ENCODE peak calls at places on chromosome 4, in six cellular contexts. O is DND-41, F is cardiac muscle cell, G is ovary, W is AG04450, D is A673. M is an unnamed sample. For H3K9me3 and H3K27me3, the result is how much of the 10 kb centered on the place peaks cover.

GRCh38 chr4:184453402-184454160 is 20.8 kb downstream of the IRF2 start:
- DNase-seq in G (no peak), F (peak), O (peak), D (peak), W (peak), M (no peak)

GRCh38 chr4:59689149-59689548 is 1511.0 kb upstream of the ADGRL3 start:
- DNase-seq in O (no peak), F (no peak), D (no peak), G (no peak), W (no peak), M (no peak)

GRCh38 chr4:125390727-125391126 is 76.0 kb downstream of the FAT4 start:
- DNase-seq in G (no peak), D (no peak), O (no peak), W (no peak), F (no peak), M (no peak)

GRCh38 chr4:143424276-143424675 is 87.6 kb downstream of the GAB1 start:
- DNase-seq in O (no peak), W (peak), G (no peak), F (no peak), D (no peak), M (no peak)

GRCh38 chr4:168695288-168695687 is 198.4 kb downstream of the PALLD start:
- DNase-seq in G (no peak), W (no peak), F (no peak), O (no peak), D (no peak), M (no peak)

GRCh38 chr4:185837415-185838103 is 25.6 kb upstream of the SORBS2 start:
- DNase-seq in D (peak), G (no peak), O (no peak), F (no peak), W (no peak), M (no peak)

GRCh38 chr4:81635747-81636146 is 164.0 kb upstream of the RASGEF1B start:
- DNase-seq in O (no peak), D (no peak), F (no peak), G (no peak), W (no peak), M (no peak)

GRCh38 chr4:121551271-121551670 is 145.5 kb downstream of the ANXA5 start:
- DNase-seq in O (no peak), D (no peak), W (no peak), F (no peak), G (no peak), M (no peak)

GRCh38 chr4:94961420-94961819 is 203.7 kb downstream of the BMPR1B start:
- DNase-seq in D (peak), W (no peak), G (no peak), O (no peak), F (peak), M (no peak)

GRCh38 chr4:159016527-159017137 is 86.2 kb upstream of the RAPGEF2 start:
- DNase-seq in G (peak), F (peak), O (no peak), D (peak), W (no peak), M (no peak)

GRCh38 chr4:40325406-40326019 is 9.6 kb upstream of the CHRNA9 start:
- DNase-seq in O (peak), F (peak), W (peak), D (peak), G (no peak), M (no peak)

GRCh38 chr4:40327340-40327739 is 7.8 kb upstream of the CHRNA9 start:
- DNase-seq in W (no peak), O (no peak), D (no peak), F (peak), G (no peak), M (no peak)

GRCh38 chr4:40329805-40330204 is 5.3 kb upstream of the CHRNA9 start:
- DNase-seq in D (no peak), O (no peak), W (no peak), G (no peak), F (no peak), M (no peak)

GRCh38 chr4:40330536-40330935 is 4.6 kb upstream of the CHRNA9 start:
- DNase-seq in F (no peak), D (no peak), G (no peak), O (no peak), W (no peak), M (no peak)

DNA sequence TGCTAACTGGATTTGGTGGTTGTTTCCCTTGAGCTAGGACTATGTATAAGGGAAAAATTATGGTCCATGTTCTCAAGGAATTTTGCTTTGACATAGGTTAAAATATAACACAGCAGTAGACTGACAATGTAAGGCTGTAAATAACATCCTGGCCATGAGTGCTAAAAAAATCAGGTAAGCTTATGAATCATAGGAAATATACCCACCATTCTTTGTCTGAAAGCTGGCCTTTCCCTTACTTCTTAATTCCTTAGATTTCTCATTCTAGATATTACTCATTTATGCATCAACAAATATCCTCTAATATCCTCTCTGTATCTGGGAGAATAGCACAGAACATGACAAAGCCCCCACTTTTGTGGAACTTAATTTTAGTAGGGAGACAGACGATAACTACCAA is 6.8 kb upstream of the CHRNA9 start:
- DNase-seq in W (no peak), G (no peak), F (no peak), O (no peak), D (no peak), M (no peak)
- H3K9me3 ChIP-seq in W (under half), G (under half), F (under half), O (under half), D (under half), M (under half)

GRCh38 chr4:80206541-80207171 is 9.4 kb downstream of the PRDM8 start:
- DNase-seq in D (no peak), F (peak), W (no peak), O (no peak), G (no peak), M (no peak)
- H3K27me3 ChIP-seq in D (under half), F (half or more), W (under half), O (under half), G (under half), M (half or more)

GRCh38 chr4:98326168-98326567 is 65.0 kb downstream of the RAP1GDS1 start:
- DNase-seq in G (no peak), F (no peak), O (no peak), D (no peak), W (no peak), M (no peak)

GRCh38 chr4:98334461-98334860 is 73.3 kb downstream of the RAP1GDS1 start:
- DNase-seq in G (no peak), W (no peak), F (no peak), O (no peak), D (no peak), M (no peak)

GRCh38 chr4:98327694-98328093 is 66.5 kb downstream of the RAP1GDS1 start:
- DNase-seq in O (no peak), W (no peak), G (no peak), F (no peak), D (no peak), M (no peak)

GRCh38 chr4:98332017-98332416 is 70.8 kb downstream of the RAP1GDS1 start:
- DNase-seq in W (no peak), O (no peak), D (no peak), G (no peak), F (no peak), M (no peak)
- H3K9me3 ChIP-seq in W (under half), O (under half), D (under half), G (under half), F (under half), M (under half)

GRCh38 chr4:8639021-8639420 is 46.5 kb downstream of the CPZ start:
- DNase-seq in D (no peak), F (no peak), W (no peak), O (no peak), G (peak), M (no peak)
- H3K27me3 ChIP-seq in D (under half), F (under half), W (under half), O (under half), G (under half), M (under half)

GRCh38 chr4:116015062-116015461 is 901.6 kb upstream of the NDST4 start:
- DNase-seq in F (no peak), W (no peak), D (peak), O (no peak), G (no peak), M (no peak)

GRCh38 chr4:116020141-116020722 is 906.8 kb upstream of the NDST4 start:
- DNase-seq in W (no peak), F (no peak), O (no peak), D (no peak), G (no peak), M (peak)

GRCh38 chr4:116018831-116019230 is 905.4 kb upstream of the NDST4 start:
- DNase-seq in W (no peak), F (no peak), D (no peak), G (no peak), O (no peak), M (no peak)

GRCh38 chr4:116016201-116016600 is 902.8 kb upstream of the NDST4 start:
- DNase-seq in D (no peak), F (peak), O (peak), G (no peak), W (no peak), M (no peak)

GRCh38 chr4:116015549-116015948 is 902.1 kb upstream of the NDST4 start:
- DNase-seq in O (no peak), F (no peak), W (no peak), G (no peak), D (no peak), M (no peak)
- H3K9me3 ChIP-seq in O (half or more), F (under half), W (under half), G (under half), D (half or more), M (under half)

DNA sequence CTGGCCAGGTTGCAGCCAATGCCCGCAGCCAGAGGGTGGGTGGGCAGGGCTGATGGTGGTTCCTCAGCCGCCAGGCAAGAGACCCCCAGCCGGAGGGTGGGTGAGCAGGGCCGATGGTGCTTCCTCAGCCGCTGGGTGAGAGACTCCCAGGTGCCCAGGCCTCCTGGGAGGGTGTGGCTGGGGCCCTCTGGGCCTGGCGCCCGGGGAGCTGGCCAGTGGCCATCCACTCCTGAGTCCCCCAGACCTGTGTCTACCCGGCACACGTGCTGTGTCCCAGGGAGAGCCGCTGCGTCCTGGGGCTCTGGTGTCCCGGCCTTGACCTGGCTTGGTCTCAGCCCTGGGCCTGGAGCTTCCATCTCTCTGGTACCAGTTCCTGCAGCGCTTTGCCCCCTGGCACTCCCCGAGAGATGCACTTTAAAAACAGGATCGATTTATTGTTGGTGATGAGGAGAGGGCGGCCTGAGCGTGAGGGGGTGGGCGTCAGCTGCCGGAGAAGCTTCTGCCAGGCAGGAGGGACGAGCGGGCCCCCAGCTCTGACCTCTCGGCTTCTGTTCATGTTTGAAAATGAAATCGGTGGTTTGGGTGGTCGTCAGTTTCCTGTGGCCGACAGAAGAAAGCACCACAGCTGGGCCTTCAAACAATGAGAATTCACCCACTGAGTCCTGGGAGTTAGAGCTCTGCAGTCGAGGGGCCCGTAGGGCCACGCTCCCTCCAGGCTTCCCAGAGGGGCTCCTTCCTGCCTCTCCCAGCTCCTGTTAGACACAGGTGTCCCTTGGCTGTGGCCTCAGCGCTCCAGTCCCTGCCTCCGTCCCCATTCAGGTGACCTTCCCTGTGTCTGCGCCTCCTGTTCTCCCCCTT is 6.5 kb downstream of the DOK7 start:
- DNase-seq in F (no peak), W (no peak), D (no peak), G (no peak), O (no peak), M (no peak)
- H3K27me3 ChIP-seq in F (under half), W (under half), D (under half), G (under half), O (under half), M (under half)

GRCh38 chr4:18192901-18193300 is 171.3 kb upstream of the LCORL start:
- DNase-seq in G (no peak), D (no peak), O (no peak), F (no peak), W (no peak), M (no peak)
- H3K9me3 ChIP-seq in G (under half), D (under half), O (under half), F (under half), W (under half), M (under half)

DNA sequence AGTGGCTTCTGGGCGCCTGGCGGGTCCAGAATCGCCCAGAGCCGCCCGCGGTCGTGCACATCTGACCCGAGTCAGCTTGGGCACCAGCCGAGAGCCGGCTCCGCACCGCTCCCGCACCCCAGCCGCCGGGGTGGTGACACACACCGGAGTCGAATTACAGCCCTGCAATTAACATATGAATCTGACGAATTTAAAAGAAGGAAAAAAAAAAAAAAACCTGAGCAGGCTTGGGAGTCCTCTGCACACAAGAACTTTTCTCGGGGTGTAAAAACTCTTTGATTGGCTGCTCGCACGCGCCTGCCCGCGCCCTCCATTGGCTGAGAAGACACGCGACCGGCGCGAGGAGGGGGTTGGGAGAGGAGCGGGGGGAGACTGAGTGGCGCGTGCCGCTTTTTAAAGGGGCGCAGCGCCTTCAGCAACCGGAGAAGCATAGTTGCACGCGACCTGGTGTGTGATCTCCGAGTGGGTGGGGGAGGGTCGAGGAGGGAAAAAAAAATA is at the start of gene ATOH1:
- DNase-seq in W (no peak), D (peak), F (no peak), O (no peak), G (no peak), M (no peak)
- H3K27me3 ChIP-seq in W (half or more), D (half or more), F (half or more), O (under half), G (under half), M (under half)